ENCODE peak calls at places on chromosomes 1 and 21, in ten cellular contexts. O, N, K, D, W, I, C, J, R and A are unnamed samples. For H3K4me1, the result is how much of the 10 kb centered on the place peaks cover.

GRCh38 chr1:167880570-167880969 is 33.4 kb downstream of the ADCY10 start:
- DNase-seq in O (no peak), C (no peak), R (peak), I (no peak), J (no peak), N (no peak), D (no peak), K (no peak), W (no peak), A (no peak)

GRCh38 chr1:204417231-204417997 is 5.8 kb upstream of the PPP1R15B start:
- DNase-seq in K (peak), I (peak), C (no peak), J (no peak), W (peak), N (no peak), R (peak), O (no peak), D (peak), A (peak)

GRCh38 chr1:20574686-20575543 is 14.0 kb upstream of the CDA start:
- DNase-seq in I (peak), N (peak), R (peak), K (peak), D (peak), C (peak), W (peak), J (peak), O (peak), A (no peak)

GRCh38 chr1:238647877-238648276 is 738.5 kb upstream of the CHRM3 start:
- DNase-seq in O (no peak), J (no peak), W (peak), N (no peak), R (peak), D (peak), K (peak), C (peak), I (no peak), A (no peak)

GRCh38 chr1:205954819-205955404 is 11.7 kb upstream of the SLC26A9 start:
- DNase-seq in I (no peak), N (no peak), J (no peak), K (no peak), R (no peak), O (no peak), D (no peak), C (no peak), W (no peak), A (no peak)

GRCh38 chr1:239811211-239811902 is 280.3 kb upstream of the FMN2 start:
- DNase-seq in D (no peak), J (peak), R (no peak), K (no peak), C (peak), N (no peak), O (no peak), I (no peak), W (no peak), A (no peak)

GRCh38 chr1:45299981-45300668 is 26.6 kb upstream of the HPDL start:
- DNase-seq in R (peak), I (peak), J (peak), K (peak), N (no peak), W (peak), O (no peak), C (peak), D (peak), A (no peak)

GRCh38 chr1:91582431-91582921 is 81.8 kb downstream of the CDC7 start:
- DNase-seq in C (no peak), K (peak), I (no peak), O (no peak), W (no peak), J (no peak), N (no peak), D (peak), R (peak), A (no peak)

GRCh38 chr1:15261155-15262002 is 14.4 kb downstream of the FHAD1 start:
- DNase-seq in N (peak), R (peak), J (no peak), C (peak), D (no peak), K (peak), I (peak), W (no peak), O (peak), A (no peak)

GRCh38 chr1:22930235-22930912 is 42.3 kb downstream of the LACTBL1 start:
- DNase-seq in O (no peak), K (peak), R (peak), C (peak), W (peak), I (peak), N (peak), D (peak), J (no peak), A (peak)

GRCh38 chr1:70034403-70034802 is 171.0 kb downstream of the LRRC40 start:
- DNase-seq in K (peak), D (peak), C (peak), W (peak), I (no peak), J (no peak), R (peak), N (no peak), O (no peak), A (no peak)

GRCh38 chr1:92134331-92134730 is 54.2 kb downstream of the BTBD8 start:
- DNase-seq in K (no peak), J (no peak), R (no peak), I (no peak), W (no peak), O (no peak), N (no peak), D (no peak), C (no peak), A (no peak)

GRCh38 chr1:117659565-117660264 is 53.9 kb downstream of the TENT5C start:
- DNase-seq in I (no peak), R (no peak), O (no peak), D (no peak), K (no peak), J (no peak), W (no peak), N (no peak), C (no peak), A (no peak)

GRCh38 chr1:110011527-110012041 is 22.8 kb upstream of the STRIP1 start:
- DNase-seq in J (no peak), N (no peak), D (peak), I (peak), O (no peak), K (peak), C (peak), W (peak), R (peak), A (no peak)

GRCh38 chr1:96730574-96731298 is 9.2 kb downstream of the PTBP2 start:
- DNase-seq in I (no peak), K (no peak), N (no peak), D (peak), C (no peak), R (peak), J (no peak), O (no peak), W (no peak), A (no peak)

GRCh38 chr1:153550827-153551512 is 1.9 kb upstream of the S100A3 start:
- DNase-seq in W (no peak), O (no peak), D (no peak), K (no peak), R (no peak), N (peak), I (peak), C (no peak), J (no peak), A (peak)

GRCh38 chr1:239025223-239025622 is 361.1 kb upstream of the CHRM3 start:
- DNase-seq in I (no peak), R (no peak), O (no peak), W (no peak), C (no peak), J (no peak), K (no peak), N (no peak), D (no peak), A (no peak)

GRCh38 chr1:98693385-98693784 is 31.9 kb downstream of the SNX7 start:
- DNase-seq in C (no peak), O (no peak), K (no peak), N (no peak), I (no peak), W (no peak), D (no peak), R (no peak), J (no peak), A (no peak)

GRCh38 chr1:14571810-14572767 is 26.4 kb upstream of the KAZN start:
- DNase-seq in I (no peak), N (no peak), K (no peak), J (no peak), C (peak), R (peak), O (no peak), D (no peak), W (peak), A (no peak)

GRCh38 chr1:228465134-228465533 is 22.0 kb upstream of the RNF187 start:
- DNase-seq in I (no peak), R (no peak), J (no peak), K (no peak), O (no peak), N (no peak), W (no peak), C (peak), D (no peak), A (no peak)
- H3K4me1 ChIP-seq in I (under half), R (under half), J (under half), K (under half), O (under half), N (under half), W (under half), C (under half), D (under half), A (under half)

DNA sequence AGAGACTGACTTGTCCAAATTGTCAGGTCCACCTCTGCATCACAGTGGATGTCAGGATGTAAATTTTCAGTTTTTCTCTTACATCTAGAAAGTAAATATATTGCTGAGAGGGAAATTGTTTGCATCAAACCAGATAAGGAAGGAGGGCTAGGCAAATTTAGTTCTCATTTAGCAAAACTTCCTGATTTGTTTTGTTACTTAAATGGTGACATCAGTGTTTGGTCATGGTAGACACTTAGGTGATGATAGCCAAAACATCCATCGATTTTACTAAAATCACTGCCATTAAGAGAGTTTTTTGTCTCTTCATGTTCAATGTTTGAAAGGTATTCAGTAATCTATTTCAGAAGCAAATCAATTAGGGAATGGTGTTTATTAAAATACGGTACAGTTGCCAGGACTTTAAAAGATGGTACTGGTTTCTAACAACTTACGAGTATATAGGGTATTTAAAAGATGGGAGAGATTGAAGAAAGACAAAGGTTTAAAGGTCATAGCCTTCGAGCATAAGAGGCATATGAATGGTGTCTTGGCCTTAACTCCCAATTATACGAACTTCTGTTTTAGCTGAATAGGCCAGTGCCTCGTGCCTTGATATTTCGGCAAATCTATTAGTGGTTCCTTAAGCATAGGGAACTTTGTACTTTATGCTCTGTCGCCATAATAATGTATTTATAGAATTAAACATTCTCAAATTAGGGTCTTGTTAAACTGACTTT is 3.0 kb downstream of the IER5 start:
- DNase-seq in W (no peak), D (no peak), C (no peak), J (no peak), I (no peak), N (no peak), R (no peak), O (no peak), K (no peak), A (no peak)
- H3K4me1 ChIP-seq in W (under half), D (half or more), C (under half), J (under half), I (under half), N (under half), R (under half), O (half or more), K (half or more), A (under half)

GRCh38 chr1:245583081-245583480 is 428.3 kb downstream of the KIF26B start:
- DNase-seq in J (no peak), K (no peak), R (no peak), O (no peak), D (no peak), I (no peak), W (no peak), C (no peak), N (peak), A (no peak)
- H3K4me1 ChIP-seq in J (under half), K (under half), R (under half), O (under half), D (under half), I (under half), W (under half), C (under half), N (under half), A (under half)

DNA sequence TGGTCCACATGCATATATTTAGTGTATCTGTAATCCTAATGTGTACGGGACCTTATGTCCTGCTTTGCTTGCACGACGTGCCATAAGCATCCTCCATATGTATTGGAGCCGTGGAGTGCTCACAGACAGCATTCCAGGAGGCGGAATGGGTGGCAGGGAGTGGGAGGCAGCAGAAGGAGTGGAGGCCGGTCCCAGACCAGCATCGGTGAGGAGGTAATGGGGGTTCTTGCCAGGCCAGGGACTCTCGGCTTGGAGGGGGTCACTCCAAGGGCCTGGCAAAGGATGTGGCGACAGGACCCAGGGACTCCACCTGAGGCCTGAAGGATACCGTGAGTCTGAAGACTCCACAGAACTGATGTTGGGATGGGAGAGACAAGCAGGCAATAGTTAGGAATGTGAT is 185.0 kb downstream of the CAMTA1 start:
- DNase-seq in O (no peak), N (no peak), I (no peak), K (no peak), D (no peak), W (no peak), C (no peak), R (no peak), J (no peak), A (no peak)
- H3K4me1 ChIP-seq in O (under half), N (under half), I (under half), K (under half), D (under half), W (under half), C (under half), R (under half), J (under half), A (under half)

GRCh38 chr21:39034590-39035536 is 148.4 kb downstream of the PSMG1 start:
- DNase-seq in N (no peak), C (no peak), I (no peak), D (no peak), J (no peak), W (no peak), K (no peak), O (no peak), R (no peak), A (no peak)
- H3K4me1 ChIP-seq in N (under half), C (under half), I (under half), D (under half), J (under half), W (under half), K (under half), O (under half), R (under half), A (under half)

DNA sequence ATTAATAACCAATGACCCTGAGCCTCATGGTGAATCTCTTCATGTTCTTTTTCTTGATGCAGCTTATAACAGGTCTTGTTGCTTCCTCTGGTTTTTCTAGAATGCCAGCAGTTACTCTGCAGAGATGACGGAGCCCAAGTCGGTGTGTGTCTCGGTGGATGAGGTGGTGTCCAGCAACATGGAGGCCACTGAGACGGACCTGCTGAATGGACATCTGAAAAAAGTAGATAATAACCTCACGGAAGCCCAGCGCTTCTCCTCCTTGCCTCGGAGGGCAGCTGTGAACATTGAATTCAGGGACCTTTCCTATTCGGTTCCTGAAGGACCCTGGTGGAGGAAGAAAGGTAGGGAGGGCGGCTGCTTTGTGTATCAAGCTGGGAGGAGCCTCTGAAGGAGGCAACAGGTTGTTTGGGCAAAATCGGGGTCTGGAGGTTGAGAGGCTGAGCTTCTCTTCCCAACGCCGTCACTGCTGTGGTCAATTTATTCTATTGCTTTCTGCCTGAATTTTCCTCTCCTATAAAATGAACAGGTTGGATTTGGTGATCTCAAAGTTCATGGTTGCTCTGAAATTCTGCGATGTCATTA is 6.7 kb downstream of the ABCG1 start:
- DNase-seq in K (no peak), D (no peak), I (no peak), R (no peak), J (no peak), C (no peak), W (no peak), N (peak), O (no peak), A (peak)
- H3K4me1 ChIP-seq in K (under half), D (under half), I (under half), R (under half), J (under half), C (under half), W (under half), N (under half), O (half or more), A (under half)